ENCODE peak calls at places on chromosomes 5 and 9, in eight cellular contexts. Q, T, S, C, V, E, Z and D are unnamed samples.
A peak's percentile ranks its signal among the peaks of the same experiment; 100 is the strongest.

GRCh38 chr5:95715799-95716461 is 15.2 kb upstream of the RHOBTB3 start:
- DNase-seq in Q (no peak), T (no peak), S (no peak), C (no peak), V (no peak), E (no peak), Z (peak; percentile 76), D (no peak)

GRCh38 chr5:107673106-107673367 is 2.3 kb upstream of the EFNA5 start:
- DNase-seq in Q (no peak), T (no peak), S (no peak), C (no peak), V (no peak), E (no peak), Z (peak; percentile 19), D (no peak)

GRCh38 chr5:93603711-93604118 is 20.7 kb downstream of the NR2F1 start:
- DNase-seq in Q (no peak), T (peak; percentile 54), S (no peak), C (no peak), V (no peak), E (no peak), Z (no peak), D (no peak)

GRCh38 chr9:119370816-119371215 is 1.6 kb upstream of the BRINP1 start:
- DNase-seq in Q (no peak), T (peak; percentile 84), S (peak; percentile 4), C (peak; percentile 60), V (no peak), E (no peak), Z (peak; percentile 1), D (peak; percentile 13)

GRCh38 chr5:149357370-149358293 is at the start of gene PCYOX1L:
- DNase-seq in Q (peak; percentile 92), T (peak; percentile 97), S (peak; percentile 98), C (peak; percentile 97), V (peak; percentile 96), E (peak; percentile 97), Z (peak; percentile 93), D (peak; percentile 98)

GRCh38 chr5:115170128-115170923 is 618 bp upstream of the TRIM36 start:
- DNase-seq in Q (no peak), T (peak; percentile 83), S (peak; percentile 60), C (peak; percentile 59), V (no peak), E (peak; percentile 10), Z (peak; percentile 1), D (no peak)

GRCh38 chr9:89850633-89851325 is 246.0 kb downstream of the GADD45G start:
- DNase-seq in Q (no peak), T (no peak), S (no peak), C (no peak), V (no peak), E (no peak), Z (peak; percentile 34), D (no peak)

GRCh38 chr9:112852741-112853505 is 37.8 kb downstream of the SLC46A2 start:
- DNase-seq in Q (no peak), T (no peak), S (no peak), C (no peak), V (no peak), E (no peak), Z (no peak), D (no peak)

GRCh38 chr5:60492958-60493357 is 207.0 kb downstream of the DEPDC1B start:
- DNase-seq in Q (no peak), T (no peak), S (no peak), C (no peak), V (no peak), E (no peak), Z (peak; percentile 17), D (no peak)

GRCh38 chr9:88593537-88594185 is 58.7 kb downstream of the NXNL2 start:
- DNase-seq in Q (peak; percentile 33), T (peak; percentile 52), S (peak; percentile 60), C (no peak), V (peak; percentile 53), E (peak; percentile 42), Z (peak; percentile 74), D (peak; percentile 30)

GRCh38 chr5:74326571-74327338 is 313.8 kb downstream of the ENC1 start:
- DNase-seq in Q (peak; percentile 56), T (no peak), S (peak; percentile 85), C (no peak), V (no peak), E (peak; percentile 40), Z (peak; percentile 96), D (no peak)

GRCh38 chr5:149325894-149326293 is 19.4 kb upstream of the GRPEL2 start:
- DNase-seq in Q (no peak), T (no peak), S (no peak), C (no peak), V (no peak), E (no peak), Z (no peak), D (no peak)

GRCh38 chr9:121649476-121650219 is 1.8 kb upstream of the DAB2IP start:
- DNase-seq in Q (no peak), T (no peak), S (no peak), C (no peak), V (no peak), E (no peak), Z (no peak), D (no peak)

GRCh38 chr5:27854243-27854852 is 816.0 kb upstream of the CDH9 start:
- DNase-seq in Q (no peak), T (no peak), S (no peak), C (no peak), V (no peak), E (no peak), Z (no peak), D (no peak)

GRCh38 chr5:40240671-40241070 is 439.0 kb upstream of the PTGER4 start:
- DNase-seq in Q (no peak), T (no peak), S (no peak), C (no peak), V (no peak), E (no peak), Z (no peak), D (no peak)

GRCh38 chr9:93203713-93204469 is 20.0 kb downstream of the WNK2 start:
- DNase-seq in Q (no peak), T (no peak), S (no peak), C (peak; percentile 54), V (no peak), E (no peak), Z (no peak), D (peak; percentile 52)

GRCh38 chr5:82855893-82856292 is 221.3 kb downstream of the TMEM167A start:
- DNase-seq in Q (no peak), T (no peak), S (no peak), C (no peak), V (no peak), E (no peak), Z (no peak), D (no peak)

GRCh38 chr5:126603402-126603991 is 2.8 kb downstream of the PHAX start:
- DNase-seq in Q (no peak), T (no peak), S (no peak), C (no peak), V (no peak), E (no peak), Z (no peak), D (no peak)

GRCh38 chr9:89686134-89686533 is 81.3 kb downstream of the GADD45G start:
- DNase-seq in Q (no peak), T (no peak), S (peak; percentile 27), C (no peak), V (no peak), E (no peak), Z (no peak), D (peak; percentile 85)

GRCh38 chr9:125637264-125637663 is 69.7 kb downstream of the MAPKAP1 start:
- DNase-seq in Q (no peak), T (no peak), S (no peak), C (no peak), V (no peak), E (no peak), Z (no peak), D (no peak)
- H3K27ac ChIP-seq in Q (no peak overlapping the region), T (no peak overlapping the region), S (no peak overlapping the region), C (no peak overlapping the region), V (no peak overlapping the region), E (no peak overlapping the region), Z (no peak overlapping the region), D (no peak overlapping the region)

GRCh38 chr5:154473581-154474266 is 4.3 kb downstream of the HAND1 start:
- DNase-seq in Q (no peak), T (peak; percentile 62), S (no peak), C (no peak), V (no peak), E (no peak), Z (no peak), D (no peak)
- H3K4me1 ChIP-seq in Q (peaks cover 56% of the 10 kb centered on the region), T (peaks cover 14% of the 10 kb centered on the region), S (peaks cover 6% of the 10 kb centered on the region), C (no peaks in the 10 kb centered on the region), V (peaks cover 59% of the 10 kb centered on the region), E (peaks cover 70% of the 10 kb centered on the region), Z (peaks cover 4% of the 10 kb centered on the region), D (peaks cover 1% of the 10 kb centered on the region)

GRCh38 chr5:84382363-84383295 is 2.1 kb downstream of the EDIL3 start:
- DNase-seq in Q (no peak), T (peak; percentile 82), S (no peak), C (peak; percentile 70), V (no peak), E (no peak), Z (peak; percentile 53), D (no peak)
- H3K27ac ChIP-seq in Q (no peak overlapping the region), T (no peak overlapping the region), S (no peak overlapping the region), C (peak overlapping the region; percentile 70), V (no peak overlapping the region), E (no peak overlapping the region), Z (peak overlapping the region; percentile 87), D (no peak overlapping the region)

GRCh38 chr5:98492258-98492657 is 281.2 kb upstream of the RGMB start:
- DNase-seq in Q (no peak), T (no peak), S (no peak), C (no peak), V (no peak), E (no peak), Z (no peak), D (no peak)
- H3K4me1 ChIP-seq in Q (no peaks in the 10 kb centered on the region), T (no peaks in the 10 kb centered on the region), S (no peaks in the 10 kb centered on the region), C (no peaks in the 10 kb centered on the region), V (no peaks in the 10 kb centered on the region), E (no peaks in the 10 kb centered on the region), Z (no peaks in the 10 kb centered on the region), D (no peaks in the 10 kb centered on the region)

GRCh38 chr5:134637106-134637721 is 4.6 kb upstream of the SAR1B start:
- DNase-seq in Q (no peak), T (no peak), S (peak; percentile 14), C (no peak), V (no peak), E (no peak), Z (no peak), D (peak; percentile 9)
- H3K27ac ChIP-seq in Q (no peak overlapping the region), T (no peak overlapping the region), S (peak overlapping the region; percentile 67), C (no peak overlapping the region), V (no peak overlapping the region), E (no peak overlapping the region), Z (no peak overlapping the region), D (no peak overlapping the region)